ENCODE peak calls at places on chromosomes 16 and 17, in eight cellular contexts. R is fibroblast of lung, N is SK-N-MC, F is PC-3, U is mesendoderm, O is neural progenitor cell, X is endothelial cell of umbilical vein, V is H9. A is an unnamed sample.

GRCh38 chr16:87228363-87228762 is 88.8 kb downstream of the C16orf95 start:
- DNase-seq in U (no peak), F (no peak), R (no peak), N (no peak), X (no peak), O (no peak), V (no peak), A (no peak)

GRCh38 chr17:9905902-9906301 is 831 bp upstream of the RCVRN start:
- DNase-seq in F (peak; percentile 35), O (peak; percentile 66), V (peak; percentile 79), N (no peak), X (no peak), U (peak; percentile 52), R (no peak), A (no peak)

GRCh38 chr16:12539185-12539929 is 264.3 kb downstream of the CPPED1 start:
- DNase-seq in R (peak; percentile 77), X (no peak), F (peak; percentile 14), O (no peak), U (no peak), V (no peak), N (no peak), A (no peak)

GRCh38 chr17:57523926-57524634 is 221.0 kb downstream of the CCDC182 start:
- DNase-seq in R (peak; percentile 78), U (no peak), N (no peak), X (peak; percentile 4), V (no peak), O (no peak), F (peak; percentile 50), A (peak; percentile 99)

GRCh38 chr17:73647331-73647730 is 3.1 kb upstream of the SDK2 start:
- DNase-seq in V (no peak), F (no peak), R (no peak), U (no peak), X (no peak), O (no peak), N (no peak), A (no peak)

GRCh38 chr16:85474808-85475207 is 138.3 kb upstream of the GSE1 start:
- DNase-seq in O (no peak), F (no peak), R (no peak), U (no peak), V (no peak), X (no peak), N (no peak), A (no peak)

GRCh38 chr17:77724876-77725615 is 233.5 kb upstream of the TNRC6C start:
- DNase-seq in O (no peak), N (no peak), V (peak; percentile 35), F (no peak), X (no peak), U (no peak), R (no peak), A (no peak)

GRCh38 chr17:65638221-65638940 is 76.9 kb upstream of the AXIN2 start:
- DNase-seq in R (peak; percentile 17), F (no peak), O (no peak), U (peak; percentile 14), V (no peak), N (no peak), X (no peak), A (no peak)

GRCh38 chr16:13793788-13794461 is 126.0 kb upstream of the ERCC4 start:
- DNase-seq in V (no peak), F (no peak), O (no peak), U (no peak), N (no peak), X (no peak), R (no peak), A (no peak)

GRCh38 chr17:13995856-13996635 is 73.3 kb upstream of the COX10 start:
- DNase-seq in O (no peak), N (no peak), V (no peak), F (no peak), R (no peak), X (no peak), U (no peak), A (no peak)
- H3K9ac ChIP-seq in O (no peak overlapping the region), N (no peak overlapping the region), V (no peak overlapping the region), F (no peak overlapping the region), R (no peak overlapping the region), X (no peak overlapping the region), U (no peak overlapping the region), A (no peak overlapping the region)

GRCh38 chr16:11056090-11056988 is 112.0 kb downstream of the CLEC16A start:
- DNase-seq in X (no peak), O (no peak), U (no peak), V (no peak), F (no peak), R (no peak), N (no peak), A (no peak)

GRCh38 chr16:11058820-11059219 is 114.5 kb downstream of the CLEC16A start:
- DNase-seq in X (no peak), F (no peak), U (no peak), V (no peak), O (no peak), N (no peak), R (no peak), A (no peak)

GRCh38 chr16:11059588-11059987 is 115.2 kb downstream of the CLEC16A start:
- DNase-seq in N (no peak), U (no peak), X (no peak), F (no peak), V (no peak), O (no peak), R (no peak), A (no peak)

GRCh38 chr16:11057696-11058345 is 113.5 kb downstream of the CLEC16A start:
- DNase-seq in X (no peak), F (no peak), O (no peak), N (no peak), U (no peak), V (no peak), R (no peak), A (no peak)

GRCh38 chr16:11056989-11057645 is 112.8 kb downstream of the CLEC16A start:
- DNase-seq in N (no peak), R (no peak), O (no peak), V (no peak), F (no peak), U (no peak), X (no peak), A (no peak)
- H3K9ac ChIP-seq in N (no peak overlapping the region), R (no peak overlapping the region), O (no peak overlapping the region), V (no peak overlapping the region), F (no peak overlapping the region), U (no peak overlapping the region), X (no peak overlapping the region), A (no peak overlapping the region)

DNA sequence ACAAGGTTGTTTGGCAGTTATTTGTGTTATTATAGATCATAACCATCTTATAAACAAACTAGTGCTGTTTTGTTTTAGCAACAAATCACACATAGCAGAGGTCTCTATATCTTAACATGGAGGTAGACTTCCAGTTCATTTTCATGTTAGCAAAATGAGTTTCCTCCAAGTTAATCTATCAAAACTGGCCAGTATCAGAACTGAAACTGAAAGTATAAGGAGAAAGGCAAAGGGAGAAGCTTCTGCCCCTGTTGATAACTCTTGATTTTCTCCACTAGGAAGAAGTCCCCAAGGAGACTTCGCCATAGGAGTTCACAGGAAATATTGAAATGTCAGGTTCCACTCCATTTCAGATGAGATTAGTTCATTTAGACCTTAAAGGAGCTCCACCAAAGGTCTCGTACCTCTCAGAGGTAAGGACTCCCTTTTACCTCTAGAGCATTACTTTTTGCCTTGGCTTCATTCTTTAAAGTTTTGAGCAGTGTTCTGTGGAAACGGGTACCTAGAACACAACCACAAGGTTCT is 1.1 kb upstream of the OGFOD3 start:
- DNase-seq in V (no peak), O (no peak), N (no peak), U (no peak), F (peak; percentile 7), R (no peak), X (no peak), A (no peak)
- H3K9ac ChIP-seq in V (no peak overlapping the region), O (no peak overlapping the region), N (peak overlapping the region; percentile 64), U (no peak overlapping the region), F (peak overlapping the region; percentile 87), R (no peak overlapping the region), X (no peak overlapping the region), A (peak overlapping the region; percentile 90)

GRCh38 chr17:41339571-41340169 is 11.0 kb downstream of the KRT33A start:
- DNase-seq in R (no peak), X (no peak), N (no peak), F (no peak), U (no peak), V (no peak), O (no peak), A (no peak)

GRCh38 chr17:41340934-41341861 is 9.4 kb downstream of the KRT33A start:
- DNase-seq in F (no peak), N (no peak), O (no peak), X (no peak), R (no peak), V (no peak), U (no peak), A (no peak)

GRCh38 chr17:41335747-41336146 is 14.9 kb downstream of the KRT33A start:
- DNase-seq in O (no peak), X (no peak), R (no peak), U (no peak), F (no peak), N (no peak), V (no peak), A (no peak)

GRCh38 chr17:41340496-41340895 is 10.1 kb downstream of the KRT33A start:
- DNase-seq in F (no peak), R (no peak), N (no peak), V (no peak), U (no peak), X (no peak), O (no peak), A (no peak)

DNA sequence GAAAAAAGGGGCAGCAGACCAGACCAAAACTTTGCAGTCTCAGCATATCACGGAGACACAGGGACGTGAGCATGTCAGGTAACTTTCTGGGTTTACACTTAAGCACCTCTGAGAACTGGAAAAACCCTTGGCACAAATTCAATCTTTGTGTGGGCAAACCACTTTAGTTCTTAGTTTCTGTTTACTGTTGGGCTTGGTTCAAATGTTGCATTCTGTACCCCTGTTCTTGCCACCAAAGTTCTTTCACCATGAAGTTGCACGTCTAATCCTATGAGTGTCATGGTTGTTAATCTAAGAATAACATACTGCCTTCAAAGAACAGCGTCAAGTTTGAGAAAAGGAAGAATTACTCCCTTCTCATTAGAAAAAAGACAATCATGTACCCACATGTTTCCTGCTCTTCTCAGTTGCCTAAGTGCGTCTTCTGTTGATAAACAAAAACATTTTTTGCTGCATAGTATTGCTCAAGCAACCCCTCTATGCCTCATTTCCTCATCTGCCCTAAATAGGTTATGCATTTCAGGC is 11.6 kb downstream of the KRT33A start:
- DNase-seq in U (no peak), R (no peak), F (peak; percentile 21), N (no peak), X (no peak), V (no peak), O (no peak), A (no peak)
- H3K9ac ChIP-seq in U (no peak overlapping the region), R (no peak overlapping the region), F (no peak overlapping the region), N (no peak overlapping the region), X (no peak overlapping the region), V (no peak overlapping the region), O (no peak overlapping the region), A (peak overlapping the region; percentile 47)

GRCh38 chr17:3944485-3945388 is 19.5 kb downstream of the ATP2A3 start:
- DNase-seq in X (peak; percentile 63), V (peak; percentile 91), N (no peak), R (peak; percentile 41), F (no peak), O (peak; percentile 97), U (peak; percentile 81), A (no peak)
- H3K9ac ChIP-seq in X (peak overlapping the region; percentile 12), V (no peak overlapping the region), N (peak overlapping the region; percentile 41), R (no peak overlapping the region), F (no peak overlapping the region), O (no peak overlapping the region), U (peak overlapping the region; percentile 70), A (no peak overlapping the region)

A was measured in keratinocyte.